ENCODE peak calls at places on chromosomes 5 and 9, in five cellular contexts. Z, W, R, L and A are unnamed samples.

GRCh38 chr5:1779782-1780620 is 19.6 kb downstream of the MRPL36 start:
- DNase-seq in W (no peak), L (no peak), R (no peak), Z (no peak), A (no peak)

GRCh38 chr9:120368799-120369198 is 211.2 kb downstream of the CDK5RAP2 start:
- DNase-seq in L (no peak), W (no peak), R (no peak), Z (no peak), A (peak)

GRCh38 chr9:68706579-68707201 is 1.6 kb downstream of the PIP5K1B start:
- DNase-seq in W (no peak), L (no peak), R (no peak), Z (peak), A (no peak)

GRCh38 chr9:130912932-130913598 is 16.5 kb upstream of the QRFP start:
- DNase-seq in Z (no peak), R (peak), L (no peak), W (no peak), A (no peak)

GRCh38 chr5:54643679-54644078 is 126.1 kb downstream of the SNX18 start:
- DNase-seq in L (no peak), Z (no peak), W (no peak), R (no peak), A (no peak)

GRCh38 chr9:121886759-121887485 is 206.2 kb downstream of the TTLL11 start:
- DNase-seq in Z (no peak), L (no peak), R (no peak), W (no peak), A (peak)

GRCh38 chr5:124867064-124867707 is 120.7 kb upstream of the ZNF608 start:
- DNase-seq in Z (no peak), R (no peak), W (no peak), L (no peak), A (no peak)

GRCh38 chr5:41286696-41287095 is 73.4 kb upstream of the C6 start:
- DNase-seq in R (no peak), Z (no peak), L (no peak), W (no peak), A (no peak)

GRCh38 chr9:122001491-122002201 is 91.5 kb downstream of the TTLL11 start:
- DNase-seq in Z (no peak), R (no peak), W (no peak), L (peak), A (no peak)

GRCh38 chr5:96080557-96080956 is 118.9 kb upstream of the ELL2 start:
- DNase-seq in W (no peak), Z (no peak), R (no peak), L (no peak), A (no peak)

GRCh38 chr5:83711982-83712601 is 8.6 kb downstream of the HAPLN1 start:
- DNase-seq in W (no peak), Z (peak), R (no peak), L (no peak), A (peak)

GRCh38 chr5:142403583-142403982 is 78.8 kb upstream of the SPRY4 start:
- DNase-seq in W (no peak), R (no peak), L (no peak), Z (no peak), A (no peak)

GRCh38 chr5:35856186-35857003 is at the start of gene IL7R:
- DNase-seq in R (no peak), W (no peak), L (no peak), Z (no peak), A (peak)

GRCh38 chr9:109098221-109098959 is 21.4 kb downstream of the TMEM245 start:
- DNase-seq in R (no peak), Z (no peak), W (no peak), L (no peak), A (no peak)
- TF ChIP-seq CTCF in R (no peak), Z (no peak), W (no peak), L (peak), A (no peak)

GRCh38 chr5:106420102-106420501 is 1250.6 kb downstream of the EFNA5 start:
- DNase-seq in W (no peak), L (no peak), R (no peak), Z (no peak), A (no peak)
- TF ChIP-seq CTCF in W (no peak), L (no peak), R (no peak), Z (no peak), A (no peak)

DNA sequence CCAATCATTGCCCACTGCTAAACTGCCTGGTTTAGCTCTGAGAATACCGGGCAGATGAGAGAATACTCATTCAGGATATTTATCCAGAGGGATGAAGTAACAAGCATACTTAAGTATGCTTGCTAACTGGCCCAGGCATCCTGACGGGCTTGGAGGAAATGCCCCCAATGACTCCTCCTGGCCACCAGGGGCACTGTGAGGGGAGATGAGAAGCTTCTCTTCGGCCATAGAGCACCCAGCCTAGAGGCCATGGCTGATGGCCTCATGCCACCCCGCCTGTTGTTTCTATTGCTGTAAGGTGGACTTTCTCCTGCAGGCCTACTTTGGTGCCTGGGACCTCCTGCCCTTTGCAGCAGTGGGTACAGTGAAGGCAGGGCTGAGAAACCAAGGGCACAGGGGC is 134.5 kb upstream of the FSTL4 start:
- DNase-seq in Z (no peak), R (no peak), L (no peak), W (no peak), A (peak)
- TF ChIP-seq CTCF in Z (no peak), R (no peak), L (peak), W (no peak), A (peak)

DNA sequence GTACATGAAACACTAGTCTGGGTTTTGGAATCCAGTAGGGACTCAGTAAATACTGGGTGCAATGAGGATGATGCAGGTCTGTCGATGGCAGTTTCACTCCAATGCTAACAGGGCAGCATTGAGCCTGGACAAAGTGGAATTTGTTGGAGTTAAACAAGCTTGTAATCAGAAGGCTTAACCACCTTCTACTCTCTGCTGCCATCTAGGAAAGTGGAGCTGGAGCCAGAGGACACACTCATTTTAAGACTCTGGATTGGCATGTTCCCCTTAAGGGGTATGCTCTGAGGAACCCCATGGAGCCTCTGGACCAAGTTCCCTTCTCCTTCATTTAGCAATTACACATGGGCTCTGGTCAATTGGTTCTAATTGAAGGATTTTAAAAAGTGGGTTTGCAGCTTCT is 331.0 kb upstream of the ADAMTSL1 start:
- DNase-seq in L (no peak), W (no peak), R (no peak), Z (no peak), A (no peak)
- TF ChIP-seq CTCF in L (peak), W (no peak), R (no peak), Z (peak), A (no peak)

DNA sequence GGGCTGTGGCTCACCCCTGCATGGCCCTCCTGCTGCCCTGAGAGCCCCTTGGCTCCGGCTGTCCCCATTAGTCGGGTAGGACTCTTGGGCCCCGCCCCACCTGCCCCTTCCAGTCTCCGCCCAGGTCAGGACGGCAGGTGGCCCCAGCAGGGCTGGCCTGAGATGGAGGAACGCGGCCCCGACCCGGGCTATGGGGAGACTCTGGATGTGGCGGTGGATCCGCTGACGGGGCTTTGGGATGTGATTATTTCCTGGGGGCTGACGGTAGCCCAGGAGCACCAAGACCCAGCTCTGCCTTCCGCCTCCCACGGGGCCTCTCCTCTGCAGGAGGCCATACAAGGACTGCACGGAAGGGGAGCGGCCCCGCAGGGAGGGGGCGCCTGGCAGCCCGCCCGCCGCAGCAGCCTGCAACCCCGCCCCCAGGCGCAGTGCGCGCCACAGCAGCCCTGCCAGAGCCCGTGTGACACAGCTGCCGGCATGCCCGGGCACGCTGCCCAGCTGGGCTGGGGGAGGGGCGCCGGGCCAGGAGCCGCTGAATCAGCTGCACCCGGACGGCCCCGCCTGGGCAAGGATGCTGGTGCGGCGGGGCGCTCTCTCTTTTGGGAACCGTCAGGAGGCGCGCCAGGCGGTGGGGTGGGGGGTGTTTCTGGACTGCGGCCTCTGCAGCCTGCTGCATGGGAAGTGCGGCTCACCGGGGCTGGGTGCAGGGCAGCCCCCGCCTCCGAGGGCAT is 9.2 kb downstream of the TMEM250 start:
- DNase-seq in L (peak), W (peak), Z (peak), R (peak), A (peak)
- TF ChIP-seq CTCF in L (no peak), W (no peak), Z (no peak), R (peak), A (no peak)

GRCh38 chr9:105373723-105374122 is 74.1 kb upstream of the FSD1L start:
- DNase-seq in R (no peak), W (no peak), Z (no peak), L (no peak), A (no peak)
- TF ChIP-seq CTCF in R (no peak), W (no peak), Z (no peak), L (no peak), A (no peak)

DNA sequence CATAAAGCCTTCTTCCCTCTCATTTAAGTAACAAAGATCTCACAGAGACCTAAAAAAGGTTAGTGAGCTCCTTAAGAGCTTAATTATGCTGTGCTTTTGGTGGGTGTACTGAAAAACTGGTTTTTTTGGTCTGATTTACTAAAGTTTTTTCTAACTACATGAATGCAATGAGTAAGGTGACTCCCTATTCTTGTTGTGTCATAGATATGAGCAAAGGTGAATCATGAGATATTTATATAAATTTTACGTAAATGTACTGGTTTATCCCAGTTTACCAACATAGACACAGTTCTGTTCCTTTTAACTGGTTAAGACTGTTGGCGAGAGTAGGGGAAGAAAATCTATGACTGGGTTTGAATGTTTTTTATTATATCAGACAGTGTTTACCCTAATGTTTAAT is 250.5 kb downstream of the NR2F1-AS1 start:
- DNase-seq in L (no peak), Z (no peak), W (no peak), R (no peak), A (no peak)
- TF ChIP-seq CTCF in L (no peak), Z (no peak), W (no peak), R (no peak), A (no peak)

DNA sequence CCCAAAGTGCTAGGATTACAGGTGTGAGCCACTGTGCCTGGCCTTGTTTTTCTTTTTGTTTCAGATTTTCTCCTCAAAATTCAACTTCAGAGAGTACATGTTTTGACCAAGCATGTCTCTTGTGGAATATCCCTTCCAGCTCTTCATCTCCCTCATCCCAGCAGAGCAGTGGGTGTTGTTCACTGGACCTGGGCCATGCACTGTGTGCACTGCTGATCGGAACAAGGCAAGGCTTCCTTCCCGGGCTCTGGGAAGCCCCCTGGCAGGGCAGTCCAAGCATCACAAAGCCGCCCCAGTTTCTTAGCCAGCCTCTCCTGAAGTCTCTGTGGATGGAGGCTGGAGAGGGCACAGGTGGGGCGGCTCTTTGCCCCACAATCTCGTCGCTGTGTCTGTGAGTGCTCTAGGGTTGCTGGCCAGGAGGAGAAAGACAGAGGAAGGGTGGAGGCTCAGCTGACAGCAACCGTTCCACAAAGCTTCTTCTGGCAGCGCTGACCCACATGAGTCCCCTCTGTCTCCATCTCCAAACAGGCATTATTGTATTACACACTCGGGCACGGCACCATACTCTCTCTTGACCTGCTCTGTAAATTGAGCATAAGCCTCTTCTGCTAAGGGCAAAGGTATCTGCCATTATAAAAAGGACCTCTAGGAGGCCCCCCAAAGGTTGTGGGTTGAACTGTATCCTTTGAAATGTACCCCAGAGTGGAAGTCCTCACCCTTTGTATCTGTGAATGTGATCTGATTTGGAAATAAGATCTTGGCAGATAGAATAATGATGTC is 89.6 kb downstream of the TARS1 start:
- DNase-seq in W (no peak), L (no peak), Z (no peak), R (no peak), A (no peak)
- TF ChIP-seq CTCF in W (no peak), L (no peak), Z (no peak), R (no peak), A (no peak)